ENCODE peak calls at places on chromosomes 11 and 22, in nine cellular contexts. K, F, W, X, Z, U, T, A and C are unnamed samples.

GRCh38 chr11:38169286-38169685 is 1571.2 kb upstream of the RAG2 start:
- DNase-seq in K (no peak), F (no peak), W (no peak), X (no peak), Z (no peak), U (no peak), T (no peak), A (no peak), C (no peak)

GRCh38 chr11:118286545-118286944 is 18.0 kb upstream of the CD3E start:
- DNase-seq in K (no peak), F (no peak), W (no peak), X (no peak), Z (no peak), U (no peak), T (no peak), A (no peak), C (no peak)

GRCh38 chr11:73344191-73344607 is 32.0 kb upstream of the RELT start:
- DNase-seq in K (no peak), F (peak; percentile 86), W (peak; percentile 56), X (no peak), Z (no peak), U (no peak), T (no peak), A (no peak), C (peak; percentile 63)

GRCh38 chr11:47979378-47980092 is 824 bp upstream of the PTPRJ start:
- DNase-seq in K (no peak), F (no peak), W (no peak), X (peak; percentile 79), Z (peak; percentile 49), U (no peak), T (no peak), A (no peak), C (no peak)

GRCh38 chr22:39543095-39543494 is 10.5 kb upstream of the RPS19BP1 start:
- DNase-seq in K (no peak), F (no peak), W (no peak), X (peak; percentile 87), Z (peak; percentile 68), U (no peak), T (no peak), A (no peak), C (no peak)

GRCh38 chr22:37546436-37547248 is 13.6 kb upstream of the CDC42EP1 start:
- DNase-seq in K (no peak), F (no peak), W (peak; percentile 75), X (peak; percentile 87), Z (peak; percentile 60), U (peak; percentile 81), T (peak; percentile 87), A (peak; percentile 77), C (no peak)

GRCh38 chr11:86577663-86578636 is 94.5 kb downstream of the ME3 start:
- DNase-seq in K (peak; percentile 69), F (peak; percentile 81), W (peak; percentile 61), X (no peak), Z (no peak), U (peak; percentile 76), T (no peak), A (no peak), C (no peak)

GRCh38 chr11:27347361-27347760 is 15.7 kb downstream of the CCDC34 start:
- DNase-seq in K (no peak), F (no peak), W (no peak), X (peak; percentile 17), Z (no peak), U (no peak), T (no peak), A (no peak), C (no peak)

GRCh38 chr11:101523193-101523592 is 60.6 kb downstream of the TRPC6 start:
- DNase-seq in K (no peak), F (no peak), W (no peak), X (no peak), Z (no peak), U (no peak), T (no peak), A (no peak), C (no peak)

GRCh38 chr11:14764899-14765527 is 121.4 kb downstream of the PDE3B start:
- DNase-seq in K (no peak), F (no peak), W (no peak), X (no peak), Z (no peak), U (no peak), T (no peak), A (no peak), C (no peak)

GRCh38 chr11:35609656-35610055 is 8.6 kb upstream of the FJX1 start:
- DNase-seq in K (no peak), F (no peak), W (no peak), X (no peak), Z (no peak), U (no peak), T (no peak), A (no peak), C (no peak)

GRCh38 chr11:59265735-59266134 is 53.0 kb upstream of the MPEG1 start:
- DNase-seq in K (no peak), F (no peak), W (no peak), X (no peak), Z (no peak), U (no peak), T (no peak), A (no peak), C (no peak)

GRCh38 chr11:133841279-133842043 is 3.9 kb downstream of the SPATA19 start:
- DNase-seq in K (no peak), F (no peak), W (no peak), X (no peak), Z (no peak), U (no peak), T (no peak), A (no peak), C (no peak)

DNA sequence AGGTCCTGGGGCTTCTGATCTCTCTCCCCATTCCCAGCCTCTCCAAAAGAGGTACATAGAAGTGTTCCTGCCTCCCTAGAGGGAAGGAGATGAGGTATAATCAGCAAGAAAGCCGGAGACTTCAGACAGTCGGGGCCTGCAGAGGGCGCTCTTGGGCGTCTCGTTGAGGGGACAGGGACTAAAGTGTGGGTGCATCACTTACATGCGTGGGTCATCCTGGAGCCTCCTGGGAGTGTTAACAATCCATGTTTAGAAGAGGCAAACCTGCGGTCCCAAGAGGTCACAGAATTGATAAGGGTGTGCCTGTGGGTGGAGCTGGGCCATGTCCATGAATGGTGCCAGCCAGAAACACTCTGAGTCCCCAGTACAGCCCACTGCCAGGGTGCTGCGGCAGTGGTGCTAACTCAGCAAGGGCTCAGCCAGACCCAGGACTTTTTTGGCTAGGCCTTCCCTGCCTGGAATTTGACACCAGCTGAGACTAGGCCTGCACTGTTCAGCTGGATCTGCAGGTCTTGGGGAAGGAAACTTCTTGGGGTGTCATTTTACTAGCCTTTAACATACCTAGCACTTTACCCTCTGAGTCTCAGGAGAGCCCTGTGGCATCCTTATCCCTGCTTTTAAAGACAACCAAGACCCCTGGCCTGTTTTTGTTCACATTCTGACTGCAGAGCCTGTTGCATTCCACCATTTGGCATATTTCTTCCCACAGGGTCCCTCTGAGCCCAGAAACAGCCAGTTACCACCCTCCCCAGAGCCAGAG is 5.5 kb downstream of the YDJC start:
- DNase-seq in K (no peak), F (no peak), W (peak; percentile 41), X (peak; percentile 89), Z (peak; percentile 37), U (no peak), T (no peak), A (peak; percentile 69), C (peak; percentile 62)
- TF ChIP-seq CTCF in K (no peak), F (no peak), W (peak; percentile 43), X (peak; percentile 97), Z (peak; percentile 65), U (no peak), T (peak; percentile 16), A (no peak), C (no peak)

DNA sequence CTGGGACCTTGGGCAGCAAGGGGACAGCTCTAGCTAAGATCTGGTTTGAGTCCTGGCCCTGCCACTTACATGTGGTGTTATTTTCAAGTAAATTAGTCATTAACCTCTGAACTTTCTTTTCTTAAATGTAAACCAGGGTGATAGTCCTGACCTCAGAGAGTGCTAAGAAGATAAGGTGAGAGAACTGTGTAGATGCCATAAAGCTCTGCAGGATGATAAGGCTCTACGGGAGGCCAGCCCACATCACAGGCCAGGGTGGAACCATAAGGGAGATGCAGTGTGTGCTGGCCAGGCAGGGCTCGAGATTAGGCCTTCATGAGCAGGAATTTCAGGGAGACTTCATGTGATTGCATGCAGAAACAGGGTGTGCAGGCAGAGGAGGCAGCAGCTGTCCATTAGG is 24.2 kb downstream of the NECTIN1 start:
- DNase-seq in K (no peak), F (no peak), W (no peak), X (no peak), Z (no peak), U (no peak), T (no peak), A (no peak), C (no peak)
- H3K27ac ChIP-seq in K (no peak overlapping the region), F (no peak overlapping the region), W (no peak overlapping the region), X (no peak overlapping the region), Z (peak overlapping the region; percentile 19), U (no peak overlapping the region), T (no peak overlapping the region), A (no peak overlapping the region), C (no peak overlapping the region)

GRCh38 chr22:43745783-43746356 is 66.2 kb downstream of the EFCAB6 start:
- DNase-seq in K (no peak), F (no peak), W (no peak), X (no peak), Z (no peak), U (no peak), T (no peak), A (no peak), C (no peak)

GRCh38 chr22:43742551-43742950 is 69.6 kb downstream of the EFCAB6 start:
- DNase-seq in K (no peak), F (no peak), W (no peak), X (no peak), Z (no peak), U (no peak), T (no peak), A (no peak), C (no peak)

GRCh38 chr22:43743929-43744643 is 68.0 kb downstream of the EFCAB6 start:
- DNase-seq in K (no peak), F (no peak), W (no peak), X (no peak), Z (no peak), U (no peak), T (no peak), A (no peak), C (no peak)

GRCh38 chr22:43740587-43741270 is 71.4 kb downstream of the EFCAB6 start:
- DNase-seq in K (no peak), F (no peak), W (no peak), X (no peak), Z (peak; percentile 23), U (no peak), T (no peak), A (no peak), C (no peak)

DNA sequence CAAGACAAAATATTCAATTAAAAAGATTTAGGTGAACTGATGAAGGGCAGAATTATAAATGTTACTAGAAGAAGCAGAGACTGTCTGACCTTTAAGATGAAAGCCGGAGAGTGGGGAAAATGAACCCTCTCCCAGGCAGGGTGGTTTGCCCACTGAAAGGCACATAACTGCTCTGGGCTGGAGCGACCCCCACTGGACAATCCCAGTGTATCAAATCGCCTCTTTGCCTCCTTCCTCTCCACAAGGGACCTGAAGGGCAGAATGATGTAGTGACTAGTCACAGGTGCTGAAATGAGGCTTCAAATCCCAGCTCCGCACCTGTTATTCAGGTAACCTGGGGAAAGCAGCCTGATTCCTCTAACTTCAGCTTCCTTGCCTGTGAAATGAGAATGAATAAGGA is 69.0 kb downstream of the EFCAB6 start:
- DNase-seq in K (no peak), F (no peak), W (no peak), X (peak; percentile 81), Z (peak; percentile 59), U (no peak), T (no peak), A (no peak), C (no peak)
- TF ChIP-seq CTCF in K (no peak), F (no peak), W (no peak), X (peak; percentile 70), Z (peak; percentile 11), U (no peak), T (no peak), A (no peak), C (no peak)

GRCh38 chr11:67073908-67074307 is 17.3 kb downstream of the RHOD start:
- DNase-seq in K (no peak), F (no peak), W (no peak), X (peak; percentile 55), Z (no peak), U (no peak), T (no peak), A (no peak), C (no peak)
- H3K27ac ChIP-seq in K (no peak overlapping the region), F (no peak overlapping the region), W (no peak overlapping the region), X (peak overlapping the region; percentile 78), Z (no peak overlapping the region), U (no peak overlapping the region), T (no peak overlapping the region), A (no peak overlapping the region), C (no peak overlapping the region)